ENCODE peak calls at places on chromosomes 6 and 20, in four cellular contexts. F, O, D and N are unnamed samples.

GRCh38 chr20:32893878-32894483 is 35.3 kb downstream of the EFCAB8 start:
- DNase-seq in D (peak), F (peak), O (no peak), N (peak)

GRCh38 chr20:4867036-4867435 is 134.3 kb downstream of the SLC23A2 start:
- DNase-seq in D (no peak), O (no peak), F (no peak), N (no peak)

GRCh38 chr6:75207211-75207984 is 1.5 kb upstream of the COL12A1 start:
- DNase-seq in D (no peak), F (no peak), O (no peak), N (no peak)

GRCh38 chr6:7697432-7697819 is 28.5 kb upstream of the BMP6 start:
- DNase-seq in O (no peak), D (no peak), F (no peak), N (peak)

GRCh38 chr6:135280375-135281136 is 99.4 kb downstream of the MYB start:
- DNase-seq in O (no peak), F (peak), D (no peak), N (no peak)

GRCh38 chr6:168514216-168514615 is 73.2 kb downstream of the SMOC2 start:
- DNase-seq in F (no peak), O (no peak), D (no peak), N (no peak)

GRCh38 chr6:33168624-33169023 is 23.6 kb downstream of the COL11A2 start:
- DNase-seq in F (no peak), D (no peak), O (no peak), N (no peak)

GRCh38 chr20:23049933-23050838 is 714 bp upstream of the THBD start:
- DNase-seq in O (no peak), F (no peak), D (no peak), N (peak)

GRCh38 chr6:143734641-143735063 is 56.9 kb downstream of the PHACTR2 start:
- DNase-seq in O (no peak), D (no peak), F (no peak), N (no peak)

GRCh38 chr6:132715204-132715603 is 1.3 kb upstream of the VNN1 start:
- DNase-seq in D (peak), O (no peak), F (peak), N (peak)

GRCh38 chr20:6069669-6070068 is 15.8 kb upstream of the LRRN4 start:
- DNase-seq in O (no peak), F (no peak), D (no peak), N (no peak)

GRCh38 chr6:32879691-32880090 is 25.7 kb downstream of the PSMB9 start:
- DNase-seq in D (no peak), O (no peak), F (no peak), N (no peak)

GRCh38 chr6:116511424-116512131 is at the start of gene CALHM5:
- DNase-seq in D (no peak), O (no peak), F (peak), N (peak)

GRCh38 chr20:7500362-7500761 is 439.9 kb downstream of the HAO1 start:
- DNase-seq in O (no peak), F (no peak), D (no peak), N (no peak)

GRCh38 chr6:136640132-136640915 is 90.1 kb upstream of the MAP7 start:
- DNase-seq in O (no peak), D (no peak), F (no peak), N (no peak)

GRCh38 chr6:44617416-44617815 is 229.9 kb downstream of the CDC5L start:
- DNase-seq in F (no peak), D (no peak), O (no peak), N (no peak)

GRCh38 chr6:150435832-150436231 is 67.0 kb downstream of the IYD start:
- DNase-seq in D (no peak), F (peak), O (no peak), N (no peak)

GRCh38 chr20:63501818-63502670 is 3.2 kb upstream of the EEF1A2 start:
- DNase-seq in F (peak), D (no peak), O (no peak), N (no peak)

GRCh38 chr20:20427202-20427864 is 59.4 kb downstream of the INSM1 start:
- DNase-seq in O (no peak), D (no peak), F (no peak), N (no peak)

GRCh38 chr20:15081301-15081700 is 743.9 kb upstream of the FLRT3 start:
- DNase-seq in F (no peak), D (no peak), O (no peak), N (no peak)

GRCh38 chr20:53050338-53050737 is 78.2 kb downstream of the TSHZ2 start:
- DNase-seq in D (no peak), F (no peak), O (no peak), N (no peak)

GRCh38 chr6:11609324-11610071 is 71.9 kb downstream of the TMEM170B start:
- DNase-seq in O (no peak), D (no peak), F (no peak), N (peak)

GRCh38 chr6:25017932-25018581 is 82.3 kb upstream of the RIPOR2 start:
- DNase-seq in F (peak), O (no peak), D (peak), N (no peak)

GRCh38 chr20:10551732-10552724 is 116.9 kb downstream of the SLX4IP start:
- DNase-seq in F (no peak), D (no peak), O (no peak), N (no peak)

GRCh38 chr6:161487694-161488093 is 213.8 kb upstream of the AGPAT4 start:
- DNase-seq in F (no peak), O (no peak), D (no peak), N (peak)

GRCh38 chr6:48736486-48737206 is 625.6 kb upstream of the PTCHD4 start:
- DNase-seq in D (no peak), O (no peak), F (no peak), N (no peak)

GRCh38 chr6:63804381-63804956 is 168.9 kb downstream of the PHF3 start:
- DNase-seq in F (no peak), O (no peak), D (no peak), N (no peak)

GRCh38 chr20:5215592-5216304 is 88.9 kb downstream of the CDS2 start:
- DNase-seq in F (no peak), O (no peak), D (no peak), N (no peak)

GRCh38 chr6:14381225-14381887 is 263.8 kb downstream of the CD83 start:
- DNase-seq in D (no peak), O (no peak), F (no peak), N (no peak)

GRCh38 chr20:54231006-54231405 is 23.1 kb downstream of the PFDN4 start:
- DNase-seq in O (no peak), F (no peak), D (no peak), N (no peak)

DNA sequence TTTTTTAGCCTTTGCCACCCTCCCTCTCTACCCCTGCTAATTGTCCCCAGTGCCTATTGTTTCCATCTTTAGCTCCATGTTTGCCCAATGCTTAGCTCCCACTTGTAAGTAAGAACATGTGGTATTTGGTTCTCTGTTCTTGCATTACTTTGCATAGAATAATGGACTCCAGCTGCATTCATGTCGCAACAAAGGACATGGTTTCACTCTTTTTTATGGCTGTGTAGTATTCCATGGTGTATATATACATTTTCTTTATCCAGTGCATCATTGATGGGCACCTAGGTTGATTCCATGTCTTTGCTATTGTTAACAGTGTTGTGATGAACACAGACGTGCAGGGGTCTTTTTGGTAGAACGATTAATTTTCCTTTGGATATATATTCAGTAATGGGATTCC is 104.2 kb upstream of the GJE1 start:
- DNase-seq in O (no peak), F (no peak), D (no peak), N (no peak)
- TF ChIP-seq JUNB in O (no peak), F (no peak), D (no peak), N (no peak)

GRCh38 chr6:17466707-17467106 is 73.3 kb downstream of the CAP2 start:
- DNase-seq in F (no peak), D (peak), O (no peak), N (peak)
- TF ChIP-seq POLR2AphosphoS2 in F (no peak), D (no peak), O (no peak), N (no peak)

DNA sequence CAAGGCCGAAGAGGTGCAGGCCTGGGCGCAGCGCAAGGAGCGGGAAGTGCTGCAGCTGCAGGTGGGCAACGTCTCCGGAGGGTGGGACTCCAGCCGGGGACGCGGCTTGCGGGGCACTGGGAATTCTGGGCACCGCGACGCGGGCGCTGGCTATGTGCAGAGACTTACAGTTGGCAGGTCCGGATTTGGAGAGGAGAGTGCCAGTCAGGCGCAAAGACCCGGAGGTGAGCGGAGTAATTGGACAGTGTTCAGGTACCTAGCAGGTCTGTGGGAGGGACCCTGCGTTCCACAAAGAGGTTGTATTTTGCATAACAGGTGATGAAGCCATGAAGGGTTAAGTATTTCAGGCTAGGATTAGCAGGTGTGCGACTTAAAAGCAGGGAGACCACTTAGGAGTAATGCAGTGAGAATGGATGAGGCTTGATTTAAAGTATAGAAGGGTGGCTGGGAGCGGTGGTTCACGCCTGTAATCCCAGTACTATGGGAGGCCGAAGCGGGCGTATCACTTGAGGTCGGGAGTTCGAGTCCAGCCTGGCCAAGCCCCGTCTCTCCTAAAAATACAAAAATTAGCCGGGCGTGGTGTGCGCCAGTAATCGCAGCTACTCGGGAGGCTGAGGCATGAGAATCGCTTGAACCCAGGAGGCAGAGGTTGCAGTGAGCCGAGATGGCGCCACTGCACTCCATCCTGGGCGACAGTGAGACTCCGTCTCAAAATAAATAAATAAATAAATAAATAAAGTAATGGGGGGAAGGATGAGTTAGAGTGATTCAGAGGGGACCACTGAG is 1.0 kb downstream of the MRPS26 start:
- DNase-seq in F (no peak), D (peak), O (no peak), N (no peak)
- TF ChIP-seq JUNB in F (no peak), D (no peak), O (no peak), N (no peak)

GRCh38 chr6:2109796-2110195 is 135.6 kb downstream of the GMDS start:
- DNase-seq in D (no peak), O (no peak), F (no peak), N (no peak)

GRCh38 chr6:2104524-2104880 is 140.9 kb downstream of the GMDS start:
- DNase-seq in F (no peak), D (no peak), O (no peak), N (no peak)

GRCh38 chr6:2110504-2110903 is 134.9 kb downstream of the GMDS start:
- DNase-seq in F (no peak), D (no peak), O (peak), N (no peak)

GRCh38 chr6:2111162-2111677 is 134.2 kb downstream of the GMDS start:
- DNase-seq in D (no peak), F (no peak), O (peak), N (no peak)

DNA sequence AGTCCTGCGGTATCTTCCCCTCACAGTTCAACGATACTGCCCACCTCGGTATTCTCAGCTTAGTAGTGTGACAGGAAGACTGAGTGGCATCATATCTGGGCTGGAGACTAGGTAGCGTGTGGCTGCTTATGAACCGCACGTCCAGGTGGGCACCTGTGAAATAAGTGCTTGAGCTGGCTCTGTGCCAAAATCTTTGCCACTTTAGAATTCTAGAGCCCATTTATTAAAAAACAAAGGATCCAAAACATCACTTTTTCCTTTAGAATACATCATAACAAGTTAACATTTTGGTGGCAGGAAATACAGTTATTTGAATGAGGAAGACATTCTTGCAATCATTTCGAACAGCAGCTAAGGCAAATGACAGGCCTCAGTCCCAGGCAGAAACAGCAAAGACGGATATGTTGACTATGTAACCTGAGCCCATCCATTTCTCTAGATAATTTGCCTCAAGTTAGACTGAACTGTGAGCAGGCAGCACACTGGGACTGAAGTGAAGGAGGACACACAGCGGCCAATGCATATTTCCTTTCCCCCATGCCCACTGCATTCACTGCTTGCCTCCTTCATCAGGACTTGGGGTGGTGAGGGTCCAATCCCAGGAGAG is 136.6 kb downstream of the GMDS start:
- DNase-seq in O (no peak), D (peak), F (no peak), N (no peak)
- TF ChIP-seq POLR2AphosphoS2 in O (no peak), D (no peak), F (no peak), N (no peak)